ENCODE peak calls at places on chromosomes 6 and 20, in nine cellular contexts. D is sigmoid colon, U is A549, G is H1, J is ovary, A is upper lobe of left lung, Z is stomach, E is suprapubic skin, W is SK-N-SH. R is an unnamed sample.
A peak's percentile ranks its signal among the peaks of the same experiment; 100 is the strongest.

GRCh38 chr6:4169028-4169789 is 33.8 kb upstream of the ECI2 start:
- DNase-seq in G (no peak), U (no peak), D (no peak), W (no peak), J (no peak), E (no peak), A (no peak), Z (no peak), R (no peak)

GRCh38 chr6:152110878-152111820 is 303.7 kb downstream of the ESR1 start:
- DNase-seq in A (no peak), U (no peak), D (no peak), J (no peak), E (no peak), W (peak; percentile 76), Z (no peak), G (no peak), R (no peak)

GRCh38 chr20:49045440-49046086 is 549 bp upstream of the CSE1L start:
- DNase-seq in G (no peak), E (no peak), U (no peak), D (peak; percentile 73), J (peak; percentile 14), A (no peak), W (peak; percentile 25), Z (peak; percentile 37), R (peak; percentile 33)

GRCh38 chr6:41396335-41396734 is 60.9 kb downstream of the NCR2 start:
- DNase-seq in G (no peak), J (no peak), E (no peak), W (no peak), Z (no peak), U (no peak), A (peak; percentile 29), D (no peak), R (no peak)

GRCh38 chr6:132734694-132735236 is 20.9 kb upstream of the VNN1 start:
- DNase-seq in G (no peak), U (peak; percentile 57), A (no peak), Z (no peak), J (no peak), D (no peak), W (no peak), E (no peak), R (no peak)

GRCh38 chr20:20664795-20665194 is 47.6 kb downstream of the RALGAPA2 start:
- DNase-seq in W (peak; percentile 33), U (peak; percentile 66), J (no peak), G (no peak), E (no peak), D (no peak), A (no peak), Z (no peak), R (no peak)

GRCh38 chr6:84871925-84872324 is 107.5 kb upstream of the TBX18 start:
- DNase-seq in U (no peak), G (no peak), D (no peak), E (no peak), J (no peak), W (no peak), Z (no peak), A (no peak), R (no peak)

GRCh38 chr6:110039996-110040383 is 61.9 kb downstream of the GPR6 start:
- DNase-seq in A (peak; percentile 81), Z (peak; percentile 49), U (peak; percentile 12), D (no peak), E (no peak), G (no peak), W (no peak), J (peak; percentile 24), R (peak; percentile 33)

GRCh38 chr20:37349517-37350491 is 3.9 kb downstream of the SRC start:
- DNase-seq in D (peak; percentile 65), J (peak; percentile 5), G (no peak), Z (peak; percentile 77), U (peak; percentile 44), E (peak; percentile 78), W (peak; percentile 13), A (peak; percentile 45), R (no peak)

GRCh38 chr6:71558974-71559373 is 270.4 kb downstream of the OGFRL1 start:
- DNase-seq in D (no peak), G (no peak), E (no peak), A (no peak), J (no peak), W (no peak), Z (no peak), U (no peak), R (no peak)

GRCh38 chr6:130617658-130618057 is 209.5 kb upstream of the SMLR1 start:
- DNase-seq in Z (no peak), E (no peak), W (no peak), J (no peak), A (no peak), U (no peak), D (no peak), G (no peak), R (no peak)

GRCh38 chr6:41572613-41573012 is 26.4 kb downstream of the FOXP4 start:
- DNase-seq in A (no peak), J (no peak), D (no peak), G (no peak), W (no peak), E (no peak), Z (no peak), U (no peak), R (no peak)

GRCh38 chr20:25390538-25391528 is at the start of gene ABHD12:
- DNase-seq in D (peak; percentile 98), J (peak; percentile 94), A (peak; percentile 98), Z (peak; percentile 98), E (peak; percentile 98), W (peak; percentile 97), G (peak; percentile 82), U (peak; percentile 96), R (peak; percentile 98)

GRCh38 chr6:49054311-49054710 is 408.7 kb downstream of the MMUT start:
- DNase-seq in E (no peak), W (no peak), Z (no peak), J (no peak), A (no peak), U (no peak), G (no peak), D (no peak), R (no peak)

GRCh38 chr6:163170294-163170883 is 244.1 kb upstream of the QKI start:
- DNase-seq in Z (no peak), J (no peak), U (peak; percentile 36), D (no peak), G (no peak), W (peak; percentile 45), A (no peak), E (no peak), R (no peak)

GRCh38 chr6:51753635-51754034 is 333.8 kb downstream of the PKHD1 start:
- DNase-seq in G (peak; percentile 39), A (no peak), E (no peak), D (no peak), Z (peak; percentile 28), J (no peak), U (no peak), W (no peak), R (peak; percentile 8)
- TF ChIP-seq EP300 in G (no peak), A (no peak), E (no peak), D (no peak), Z (no peak), J (no peak), U (no peak), W (no peak), R (no peak)

DNA sequence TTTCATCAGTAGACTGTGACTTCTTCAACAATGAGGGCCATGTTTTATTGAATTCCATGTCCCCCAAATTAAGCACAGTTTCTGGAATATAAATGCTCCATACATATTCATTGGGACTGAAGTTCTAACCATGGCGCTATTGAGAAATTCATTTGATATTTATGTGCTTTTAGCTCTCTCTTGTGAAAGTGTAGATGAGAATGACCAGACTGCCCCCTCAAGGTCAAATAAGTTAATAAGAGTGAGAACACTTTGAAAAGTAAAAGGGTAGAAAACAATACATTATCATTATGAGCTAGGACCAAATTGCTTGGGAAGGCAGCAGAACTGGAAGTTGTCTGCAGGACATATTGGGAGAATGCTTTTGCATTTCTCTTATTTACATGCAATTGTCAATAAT is 597.9 kb downstream of the EPM2A start:
- DNase-seq in J (no peak), E (no peak), W (no peak), D (no peak), U (peak; percentile 8), G (no peak), A (no peak), Z (no peak), R (no peak)
- TF ChIP-seq CTCF in J (no peak), E (no peak), W (peak; percentile 46), D (no peak), U (no peak), G (no peak), A (no peak), Z (no peak), R (no peak)

GRCh38 chr6:125784365-125784764 is 6.4 kb upstream of the NCOA7 start:
- DNase-seq in Z (no peak), A (no peak), W (no peak), D (no peak), G (no peak), U (no peak), E (no peak), J (no peak), R (no peak)

GRCh38 chr6:125780540-125781306 is 10.0 kb upstream of the NCOA7 start:
- DNase-seq in Z (peak; percentile 52), G (no peak), D (peak; percentile 74), J (peak; percentile 44), E (no peak), U (peak; percentile 83), W (peak; percentile 60), A (peak; percentile 72), R (peak; percentile 58)

GRCh38 chr6:125779924-125780539 is 10.7 kb upstream of the NCOA7 start:
- DNase-seq in W (peak; percentile 86), E (peak; percentile 89), J (peak; percentile 77), G (no peak), U (peak; percentile 91), Z (peak; percentile 85), A (peak; percentile 94), D (peak; percentile 90), R (peak; percentile 85)

GRCh38 chr6:125781307-125781868 is 9.4 kb upstream of the NCOA7 start:
- DNase-seq in U (peak; percentile 34), Z (peak; percentile 45), G (no peak), A (no peak), W (peak; percentile 27), D (peak; percentile 78), J (no peak), E (no peak), R (peak; percentile 37)
- TF ChIP-seq EP300 in U (no peak), Z (no peak), G (no peak), A (no peak), W (no peak), D (no peak), J (no peak), E (no peak), R (no peak)

GRCh38 chr6:168333039-168333438 is 13.5 kb upstream of the DACT2 start:
- DNase-seq in U (peak; percentile 37), D (no peak), J (no peak), G (no peak), W (peak; percentile 63), Z (no peak), E (no peak), A (no peak), R (peak; percentile 53)
- TF ChIP-seq CTCF in U (no peak), D (no peak), J (no peak), G (peak; percentile 63), W (peak; percentile 8), Z (peak; percentile 13), E (no peak), A (no peak), R (peak; percentile 34)